ENCODE peak calls at places on chromosomes 2 and 18, in eight cellular contexts. One of them, this sample, is unnamed.

GRCh38 chr2:9392895-9393757 is 30.2 kb downstream of the ITGB1BP1 start:
- DNase-seq in activated naive CD4-positive, alpha-beta T cell: no peak
- DNase-seq in KG1: no peak
- DNase-seq in ureter: no peak
- DNase-seq in left cardiac atrium: no peak
- DNase-seq in NCI-H510A: no peak
- DNase-seq in memory B cell: no peak
- DNase-seq in Kasumi-1: no peak
- DNase-seq in this sample: no peak

GRCh38 chr2:30135541-30135940 is 11.3 kb upstream of the YPEL5 start:
- DNase-seq in Kasumi-1: no peak
- DNase-seq in ureter: no peak
- DNase-seq in KG1: no peak
- DNase-seq in memory B cell: no peak
- DNase-seq in left cardiac atrium: no peak
- DNase-seq in NCI-H510A: no peak
- DNase-seq in activated naive CD4-positive, alpha-beta T cell: no peak
- DNase-seq in this sample: no peak

GRCh38 chr18:78494204-78494603 is 485.4 kb upstream of the SALL3 start:
- DNase-seq in activated naive CD4-positive, alpha-beta T cell: no peak
- DNase-seq in NCI-H510A: no peak
- DNase-seq in memory B cell: no peak
- DNase-seq in Kasumi-1: no peak
- DNase-seq in ureter: no peak
- DNase-seq in left cardiac atrium: no peak
- DNase-seq in KG1: no peak
- DNase-seq in this sample: no peak

GRCh38 chr2:102376052-102376591 is 20.5 kb downstream of the IL18R1 start:
- DNase-seq in ureter: no peak
- DNase-seq in KG1: no peak
- DNase-seq in NCI-H510A: no peak
- DNase-seq in activated naive CD4-positive, alpha-beta T cell: no peak
- DNase-seq in Kasumi-1: no peak
- DNase-seq in left cardiac atrium: no peak
- DNase-seq in memory B cell: no peak
- DNase-seq in this sample: no peak

GRCh38 chr2:23400703-23401102 is 15.7 kb downstream of the KLHL29 start:
- DNase-seq in KG1: no peak
- DNase-seq in Kasumi-1: no peak
- DNase-seq in NCI-H510A: no peak
- DNase-seq in ureter: no peak
- DNase-seq in left cardiac atrium: no peak
- DNase-seq in activated naive CD4-positive, alpha-beta T cell: no peak
- DNase-seq in memory B cell: no peak
- DNase-seq in this sample: no peak

GRCh38 chr18:27959101-27959500 is 217.8 kb downstream of the CDH2 start:
- DNase-seq in Kasumi-1: no peak
- DNase-seq in KG1: no peak
- DNase-seq in left cardiac atrium: no peak
- DNase-seq in ureter: no peak
- DNase-seq in activated naive CD4-positive, alpha-beta T cell: no peak
- DNase-seq in NCI-H510A: no peak
- DNase-seq in memory B cell: no peak
- DNase-seq in this sample: no peak

GRCh38 chr18:5556317-5556974 is 12.6 kb upstream of the EPB41L3 start:
- DNase-seq in left cardiac atrium: peak; percentile 29
- DNase-seq in ureter: no peak
- DNase-seq in activated naive CD4-positive, alpha-beta T cell: no peak
- DNase-seq in memory B cell: no peak
- DNase-seq in NCI-H510A: no peak
- DNase-seq in Kasumi-1: no peak
- DNase-seq in KG1: no peak
- DNase-seq in this sample: no peak

GRCh38 chr2:235679471-235679870 is 185.6 kb downstream of the AGAP1 start:
- DNase-seq in KG1: no peak
- DNase-seq in activated naive CD4-positive, alpha-beta T cell: no peak
- DNase-seq in ureter: no peak
- DNase-seq in NCI-H510A: no peak
- DNase-seq in memory B cell: no peak
- DNase-seq in left cardiac atrium: no peak
- DNase-seq in Kasumi-1: no peak
- DNase-seq in this sample: no peak

GRCh38 chr2:233802132-233802815 is 24.1 kb downstream of the MROH2A start:
- DNase-seq in ureter: no peak
- DNase-seq in KG1: no peak
- DNase-seq in Kasumi-1: no peak
- DNase-seq in NCI-H510A: no peak
- DNase-seq in memory B cell: no peak
- DNase-seq in activated naive CD4-positive, alpha-beta T cell: no peak
- DNase-seq in left cardiac atrium: no peak
- DNase-seq in this sample: no peak

GRCh38 chr2:180507028-180507427 is 473.4 kb upstream of the UBE2E3 start:
- DNase-seq in memory B cell: no peak
- DNase-seq in ureter: no peak
- DNase-seq in KG1: no peak
- DNase-seq in activated naive CD4-positive, alpha-beta T cell: no peak
- DNase-seq in Kasumi-1: no peak
- DNase-seq in left cardiac atrium: no peak
- DNase-seq in NCI-H510A: no peak
- DNase-seq in this sample: no peak

GRCh38 chr18:36355511-36355910 is 58.0 kb downstream of the FHOD3 start:
- DNase-seq in ureter: no peak
- DNase-seq in KG1: no peak
- DNase-seq in left cardiac atrium: no peak
- DNase-seq in NCI-H510A: no peak
- DNase-seq in activated naive CD4-positive, alpha-beta T cell: no peak
- DNase-seq in memory B cell: no peak
- DNase-seq in Kasumi-1: no peak
- DNase-seq in this sample: no peak

GRCh38 chr18:52409732-52410131 is 69.7 kb downstream of the DCC start:
- DNase-seq in NCI-H510A: no peak
- DNase-seq in left cardiac atrium: no peak
- DNase-seq in ureter: no peak
- DNase-seq in memory B cell: no peak
- DNase-seq in activated naive CD4-positive, alpha-beta T cell: no peak
- DNase-seq in Kasumi-1: no peak
- DNase-seq in KG1: no peak
- DNase-seq in this sample: no peak

GRCh38 chr18:70256184-70256583 is 32.7 kb upstream of the SOCS6 start:
- DNase-seq in NCI-H510A: no peak
- DNase-seq in KG1: no peak
- DNase-seq in memory B cell: no peak
- DNase-seq in Kasumi-1: no peak
- DNase-seq in left cardiac atrium: no peak
- DNase-seq in activated naive CD4-positive, alpha-beta T cell: no peak
- DNase-seq in ureter: no peak
- DNase-seq in this sample: no peak